ENCODE peak calls at places on chromosomes 2 and 18, in nine cellular contexts. M is non-pigmented ciliary epithelial cell; H is activated CD4-positive, alpha-beta T cell treated with anti-CD3 and anti-CD28 coated beads, Interleukin-2, amount 50 U/mL, for 48 hours; A is HTR-8/SVneo; Z is central memory CD4-positive, alpha-beta T cell; L is BJ; E is left lobe of liver; O is cardiac fibroblast; J is choroid plexus epithelial cell. B is an unnamed sample.

GRCh38 chr2:216348909-216349308 is 23.4 kb downstream of the MARCHF4 start:
- DNase-seq in M (no peak), H (peak; percentile 36), A (no peak), Z (no peak), L (peak; percentile 49), E (peak; percentile 7), O (peak; percentile 35), J (peak; percentile 71), B (no peak)

GRCh38 chr2:158772306-158773078 is 22.6 kb upstream of the DAPL1 start:
- DNase-seq in M (no peak), H (no peak), A (no peak), Z (no peak), L (no peak), E (no peak), O (no peak), J (no peak), B (no peak)

GRCh38 chr2:138507267-138507666 is 5.7 kb downstream of the SPOPL start:
- DNase-seq in M (no peak), H (no peak), A (no peak), Z (no peak), L (no peak), E (no peak), O (no peak), J (no peak), B (no peak)

GRCh38 chr2:181675241-181675640 is 5.1 kb downstream of the NEUROD1 start:
- DNase-seq in M (no peak), H (no peak), A (no peak), Z (no peak), L (no peak), E (no peak), O (no peak), J (no peak), B (no peak)

GRCh38 chr2:209933499-209934458 is 68.7 kb upstream of the RPE start:
- DNase-seq in M (peak; percentile 40), H (no peak), A (no peak), Z (no peak), L (no peak), E (no peak), O (peak; percentile 87), J (peak; percentile 85), B (no peak)

GRCh38 chr18:48797841-48798255 is 152.9 kb downstream of the SMAD7 start:
- DNase-seq in M (no peak), H (no peak), A (no peak), Z (no peak), L (no peak), E (peak; percentile 39), O (no peak), J (no peak), B (peak; percentile 34)

GRCh38 chr2:233469261-233470006 is 97.1 kb downstream of the USP40 start:
- DNase-seq in M (no peak), H (no peak), A (no peak), Z (no peak), L (no peak), E (peak; percentile 46), O (no peak), J (no peak), B (peak; percentile 49)

GRCh38 chr2:83587309-83587708 is 871.8 kb downstream of the SUCLG1 start:
- DNase-seq in M (no peak), H (no peak), A (no peak), Z (no peak), L (no peak), E (no peak), O (no peak), J (no peak), B (no peak)

GRCh38 chr2:232980683-232981082 is 32.4 kb downstream of the NGEF start:
- DNase-seq in M (no peak), H (no peak), A (no peak), Z (no peak), L (no peak), E (peak; percentile 34), O (no peak), J (no peak), B (no peak)

GRCh38 chr18:52367962-52368745 is 28.2 kb downstream of the DCC start:
- DNase-seq in M (no peak), H (no peak), A (no peak), Z (no peak), L (no peak), E (no peak), O (no peak), J (no peak), B (no peak)

GRCh38 chr2:100580474-100581264 is 17.9 kb downstream of the PDCL3 start:
- DNase-seq in M (no peak), H (peak; percentile 43), A (no peak), Z (peak; percentile 81), L (no peak), E (no peak), O (no peak), J (no peak), B (peak; percentile 40)

GRCh38 chr18:35776481-35776880 is 194.9 kb downstream of the GALNT1 start:
- DNase-seq in M (no peak), H (no peak), A (no peak), Z (no peak), L (no peak), E (no peak), O (no peak), J (no peak), B (no peak)

GRCh38 chr18:74528478-74528877 is 5.8 kb upstream of the CNDP1 start:
- DNase-seq in M (no peak), H (no peak), A (no peak), Z (no peak), L (no peak), E (no peak), O (no peak), J (no peak), B (no peak)

GRCh38 chr18:76499596-76500340 is 4.7 kb upstream of the ZNF516 start:
- DNase-seq in M (no peak), H (no peak), A (no peak), Z (no peak), L (no peak), E (no peak), O (no peak), J (no peak), B (no peak)

GRCh38 chr18:67997496-67997895 is 481.0 kb upstream of the DSEL start:
- DNase-seq in M (no peak), H (no peak), A (no peak), Z (no peak), L (no peak), E (no peak), O (no peak), J (peak; percentile 61), B (no peak)

GRCh38 chr2:187434342-187434785 is 13.7 kb downstream of the CALCRL start:
- DNase-seq in M (no peak), H (no peak), A (no peak), Z (no peak), L (peak; percentile 67), E (no peak), O (peak; percentile 65), J (no peak), B (no peak)

GRCh38 chr2:127612111-127612822 is 33.7 kb upstream of the GPR17 start:
- DNase-seq in M (no peak), H (no peak), A (no peak), Z (no peak), L (no peak), E (peak; percentile 38), O (no peak), J (no peak), B (no peak)

GRCh38 chr18:70291295-70291574 is 2.4 kb downstream of the SOCS6 start:
- DNase-seq in M (no peak), H (no peak), A (no peak), Z (no peak), L (no peak), E (no peak), O (no peak), J (no peak), B (no peak)

GRCh38 chr18:24181806-24182205 is 42.9 kb downstream of the CABYR start:
- DNase-seq in M (no peak), H (no peak), A (no peak), Z (no peak), L (peak; percentile 4), E (no peak), O (peak; percentile 20), J (peak; percentile 44), B (no peak)

GRCh38 chr2:16525265-16525887 is 140.3 kb downstream of the CYRIA start:
- DNase-seq in M (no peak), H (peak; percentile 34), A (no peak), Z (no peak), L (no peak), E (no peak), O (peak; percentile 2), J (peak; percentile 38), B (no peak)

GRCh38 chr2:99852376-99852934 is 289.9 kb downstream of the AFF3 start:
- DNase-seq in M (no peak), H (no peak), A (no peak), Z (no peak), L (no peak), E (peak; percentile 56), O (no peak), J (no peak), B (no peak)

B was measured in right lobe of liver.